ENCODE peak calls at places on chromosomes 4 and X, in nine cellular contexts. One of them, this sample, is unnamed.

GRCh38 chr4:87092389-87093141 is 127.9 kb downstream of the KLHL8 start:
- DNase-seq in astrocyte: peak; percentile 91
- DNase-seq in SW480: peak; percentile 65
- DNase-seq in NB4: peak; percentile 76
- DNase-seq in activated CD4-positive, alpha-beta memory T cell treated with anti-CD3 and anti-CD28 coated beads, Interleukin-2, amount 10 ng/mL, durations not matched to agents 7 days and 5 days: no peak
- DNase-seq in activated naive CD8-positive, alpha-beta T cell treated with anti-CD3 and anti-CD28 coated beads, Interleukin-2, amount 50 U/mL, for 24 hours: no peak
- DNase-seq in NCI-H460: no peak
- DNase-seq in ureter: peak; percentile 88
- DNase-seq in activated effector memory CD4-positive, alpha-beta T cell treated with Interleukin-2 at 50 U/mL for 16 hours: no peak
- DNase-seq in this sample: no peak

GRCh38 chr4:2186133-2186864 is 55.6 kb downstream of the HAUS3 start:
- DNase-seq in NB4: peak; percentile 41
- DNase-seq in ureter: no peak
- DNase-seq in activated effector memory CD4-positive, alpha-beta T cell treated with Interleukin-2 at 50 U/mL for 16 hours: no peak
- DNase-seq in activated CD4-positive, alpha-beta memory T cell treated with anti-CD3 and anti-CD28 coated beads, Interleukin-2, amount 10 ng/mL, durations not matched to agents 7 days and 5 days: no peak
- DNase-seq in SW480: peak; percentile 73
- DNase-seq in NCI-H460: peak; percentile 25
- DNase-seq in activated naive CD8-positive, alpha-beta T cell treated with anti-CD3 and anti-CD28 coated beads, Interleukin-2, amount 50 U/mL, for 24 hours: no peak
- DNase-seq in astrocyte: no peak
- DNase-seq in this sample: no peak

GRCh38 chr4:37561803-37562207 is 124.4 kb downstream of the RELL1 start:
- DNase-seq in astrocyte: peak; percentile 91
- DNase-seq in activated CD4-positive, alpha-beta memory T cell treated with anti-CD3 and anti-CD28 coated beads, Interleukin-2, amount 10 ng/mL, durations not matched to agents 7 days and 5 days: no peak
- DNase-seq in activated naive CD8-positive, alpha-beta T cell treated with anti-CD3 and anti-CD28 coated beads, Interleukin-2, amount 50 U/mL, for 24 hours: no peak
- DNase-seq in NB4: no peak
- DNase-seq in NCI-H460: no peak
- DNase-seq in ureter: no peak
- DNase-seq in activated effector memory CD4-positive, alpha-beta T cell treated with Interleukin-2 at 50 U/mL for 16 hours: no peak
- DNase-seq in SW480: no peak
- DNase-seq in this sample: no peak

GRCh38 chr4:145066063-145066501 is 31.9 kb downstream of the ANAPC10 start:
- DNase-seq in NCI-H460: no peak
- DNase-seq in activated CD4-positive, alpha-beta memory T cell treated with anti-CD3 and anti-CD28 coated beads, Interleukin-2, amount 10 ng/mL, durations not matched to agents 7 days and 5 days: no peak
- DNase-seq in SW480: no peak
- DNase-seq in ureter: no peak
- DNase-seq in NB4: peak; percentile 12
- DNase-seq in activated naive CD8-positive, alpha-beta T cell treated with anti-CD3 and anti-CD28 coated beads, Interleukin-2, amount 50 U/mL, for 24 hours: no peak
- DNase-seq in astrocyte: no peak
- DNase-seq in activated effector memory CD4-positive, alpha-beta T cell treated with Interleukin-2 at 50 U/mL for 16 hours: no peak
- DNase-seq in this sample: no peak

GRCh38 chr4:32261196-32261595 is 1541.0 kb downstream of the PCDH7 start:
- DNase-seq in astrocyte: no peak
- DNase-seq in ureter: no peak
- DNase-seq in activated naive CD8-positive, alpha-beta T cell treated with anti-CD3 and anti-CD28 coated beads, Interleukin-2, amount 50 U/mL, for 24 hours: no peak
- DNase-seq in NB4: no peak
- DNase-seq in activated effector memory CD4-positive, alpha-beta T cell treated with Interleukin-2 at 50 U/mL for 16 hours: no peak
- DNase-seq in NCI-H460: no peak
- DNase-seq in activated CD4-positive, alpha-beta memory T cell treated with anti-CD3 and anti-CD28 coated beads, Interleukin-2, amount 10 ng/mL, durations not matched to agents 7 days and 5 days: no peak
- DNase-seq in SW480: no peak
- DNase-seq in this sample: no peak

GRCh38 chrX:109990582-109991276 is 12.2 kb upstream of the TMEM164 start:
- DNase-seq in ureter: no peak
- DNase-seq in NCI-H460: no peak
- DNase-seq in activated CD4-positive, alpha-beta memory T cell treated with anti-CD3 and anti-CD28 coated beads, Interleukin-2, amount 10 ng/mL, durations not matched to agents 7 days and 5 days: no peak
- DNase-seq in astrocyte: no peak
- DNase-seq in SW480: no peak
- DNase-seq in NB4: no peak
- DNase-seq in activated naive CD8-positive, alpha-beta T cell treated with anti-CD3 and anti-CD28 coated beads, Interleukin-2, amount 50 U/mL, for 24 hours: no peak
- DNase-seq in activated effector memory CD4-positive, alpha-beta T cell treated with Interleukin-2 at 50 U/mL for 16 hours: no peak
- DNase-seq in this sample: no peak

GRCh38 chr4:158209825-158210807 is at the start of gene TMEM144:
- DNase-seq in activated CD4-positive, alpha-beta memory T cell treated with anti-CD3 and anti-CD28 coated beads, Interleukin-2, amount 10 ng/mL, durations not matched to agents 7 days and 5 days: peak; percentile 48
- DNase-seq in SW480: peak; percentile 77
- DNase-seq in ureter: peak; percentile 94
- DNase-seq in NCI-H460: peak; percentile 96
- DNase-seq in activated naive CD8-positive, alpha-beta T cell treated with anti-CD3 and anti-CD28 coated beads, Interleukin-2, amount 50 U/mL, for 24 hours: peak; percentile 60
- DNase-seq in NB4: peak; percentile 84
- DNase-seq in activated effector memory CD4-positive, alpha-beta T cell treated with Interleukin-2 at 50 U/mL for 16 hours: no peak
- DNase-seq in astrocyte: peak; percentile 87
- DNase-seq in this sample: peak; percentile 26

GRCh38 chr4:170716868-170717267 is 627.1 kb upstream of the AADAT start:
- DNase-seq in activated effector memory CD4-positive, alpha-beta T cell treated with Interleukin-2 at 50 U/mL for 16 hours: no peak
- DNase-seq in NCI-H460: no peak
- DNase-seq in ureter: no peak
- DNase-seq in activated CD4-positive, alpha-beta memory T cell treated with anti-CD3 and anti-CD28 coated beads, Interleukin-2, amount 10 ng/mL, durations not matched to agents 7 days and 5 days: no peak
- DNase-seq in NB4: no peak
- DNase-seq in astrocyte: no peak
- DNase-seq in SW480: no peak
- DNase-seq in activated naive CD8-positive, alpha-beta T cell treated with anti-CD3 and anti-CD28 coated beads, Interleukin-2, amount 50 U/mL, for 24 hours: no peak
- DNase-seq in this sample: no peak

GRCh38 chrX:133475953-133476352 is 60.7 kb upstream of the GPC4 start:
- DNase-seq in SW480: no peak
- DNase-seq in ureter: no peak
- DNase-seq in astrocyte: no peak
- DNase-seq in NB4: no peak
- DNase-seq in activated naive CD8-positive, alpha-beta T cell treated with anti-CD3 and anti-CD28 coated beads, Interleukin-2, amount 50 U/mL, for 24 hours: no peak
- DNase-seq in activated effector memory CD4-positive, alpha-beta T cell treated with Interleukin-2 at 50 U/mL for 16 hours: no peak
- DNase-seq in NCI-H460: no peak
- DNase-seq in activated CD4-positive, alpha-beta memory T cell treated with anti-CD3 and anti-CD28 coated beads, Interleukin-2, amount 10 ng/mL, durations not matched to agents 7 days and 5 days: no peak
- DNase-seq in this sample: no peak

GRCh38 chr4:7519638-7520373 is 85.1 kb upstream of the PSAPL1 start:
- DNase-seq in activated effector memory CD4-positive, alpha-beta T cell treated with Interleukin-2 at 50 U/mL for 16 hours: no peak
- DNase-seq in ureter: no peak
- DNase-seq in NCI-H460: no peak
- DNase-seq in astrocyte: no peak
- DNase-seq in SW480: no peak
- DNase-seq in NB4: no peak
- DNase-seq in activated CD4-positive, alpha-beta memory T cell treated with anti-CD3 and anti-CD28 coated beads, Interleukin-2, amount 10 ng/mL, durations not matched to agents 7 days and 5 days: no peak
- DNase-seq in activated naive CD8-positive, alpha-beta T cell treated with anti-CD3 and anti-CD28 coated beads, Interleukin-2, amount 50 U/mL, for 24 hours: no peak
- DNase-seq in this sample: no peak

GRCh38 chr4:84879651-84880200 is 86.8 kb downstream of the WDFY3 start:
- DNase-seq in activated effector memory CD4-positive, alpha-beta T cell treated with Interleukin-2 at 50 U/mL for 16 hours: no peak
- DNase-seq in activated CD4-positive, alpha-beta memory T cell treated with anti-CD3 and anti-CD28 coated beads, Interleukin-2, amount 10 ng/mL, durations not matched to agents 7 days and 5 days: no peak
- DNase-seq in NCI-H460: no peak
- DNase-seq in NB4: no peak
- DNase-seq in ureter: no peak
- DNase-seq in activated naive CD8-positive, alpha-beta T cell treated with anti-CD3 and anti-CD28 coated beads, Interleukin-2, amount 50 U/mL, for 24 hours: no peak
- DNase-seq in astrocyte: peak; percentile 67
- DNase-seq in SW480: no peak
- DNase-seq in this sample: no peak

This sample was measured in natural killer cell.